ENCODE peak calls at places on chromosomes 2 and 18, in five cellular contexts. O is K562, D is GM12878, Z is A549, S is SK-N-SH. H is an unnamed sample.

GRCh38 chr2:170550501-170550900 is 164.6 kb upstream of the SP5 start:
- DNase-seq in O (no peak), D (no peak), Z (no peak), S (no peak), H (no peak)

GRCh38 chr2:128622371-128622770 is 303.7 kb upstream of the HS6ST1 start:
- DNase-seq in O (no peak), D (no peak), Z (no peak), S (no peak), H (no peak)

GRCh38 chr2:134375935-134376334 is 122.1 kb downstream of the MGAT5 start:
- DNase-seq in O (no peak), D (no peak), Z (no peak), S (peak; percentile 23), H (peak; percentile 75)

GRCh38 chr2:186431306-186431705 is 54.8 kb upstream of the ZC3H15 start:
- DNase-seq in O (no peak), D (no peak), Z (no peak), S (no peak), H (no peak)

GRCh38 chr2:236887519-236887918 is 198.2 kb upstream of the COPS8 start:
- DNase-seq in O (no peak), D (no peak), Z (no peak), S (no peak), H (peak; percentile 28)

GRCh38 chr2:233772583-233772982 is 5.5 kb upstream of the MROH2A start:
- DNase-seq in O (no peak), D (no peak), Z (no peak), S (peak; percentile 32), H (no peak)

GRCh38 chr2:75560022-75560767 is 544 bp downstream of the EVA1A start:
- DNase-seq in O (no peak), D (no peak), Z (peak; percentile 9), S (peak; percentile 44), H (peak; percentile 38)

GRCh38 chr2:68391099-68391498 is 26.0 kb downstream of the PLEK start:
- DNase-seq in O (no peak), D (no peak), Z (no peak), S (no peak), H (no peak)

GRCh38 chr2:111155610-111156009 is 34.9 kb downstream of the BCL2L11 start:
- DNase-seq in O (no peak), D (no peak), Z (no peak), S (no peak), H (peak; percentile 12)

GRCh38 chr2:197309369-197310231 is 980 bp downstream of the ANKRD44 start:
- DNase-seq in O (no peak), D (no peak), Z (no peak), S (peak; percentile 29), H (no peak)

GRCh38 chr2:190986221-190986953 is 27.6 kb downstream of the STAT1 start:
- DNase-seq in O (peak; percentile 18), D (no peak), Z (no peak), S (no peak), H (no peak)

GRCh38 chr2:189163889-189164288 is 15.7 kb downstream of the COL5A2 start:
- DNase-seq in O (no peak), D (no peak), Z (no peak), S (no peak), H (peak; percentile 85)

GRCh38 chr18:75727479-75727878 is 300.0 kb upstream of the SMIM21 start:
- DNase-seq in O (peak; percentile 21), D (no peak), Z (peak; percentile 8), S (peak; percentile 47), H (peak; percentile 30)

GRCh38 chr2:203498161-203498560 is 36.9 kb downstream of the RAPH1 start:
- DNase-seq in O (peak; percentile 5), D (no peak), Z (peak; percentile 47), S (no peak), H (peak; percentile 89)

GRCh38 chr2:86809481-86810121 is 18.9 kb upstream of the CD8A start:
- DNase-seq in O (no peak), D (no peak), Z (no peak), S (no peak), H (no peak)

DNA sequence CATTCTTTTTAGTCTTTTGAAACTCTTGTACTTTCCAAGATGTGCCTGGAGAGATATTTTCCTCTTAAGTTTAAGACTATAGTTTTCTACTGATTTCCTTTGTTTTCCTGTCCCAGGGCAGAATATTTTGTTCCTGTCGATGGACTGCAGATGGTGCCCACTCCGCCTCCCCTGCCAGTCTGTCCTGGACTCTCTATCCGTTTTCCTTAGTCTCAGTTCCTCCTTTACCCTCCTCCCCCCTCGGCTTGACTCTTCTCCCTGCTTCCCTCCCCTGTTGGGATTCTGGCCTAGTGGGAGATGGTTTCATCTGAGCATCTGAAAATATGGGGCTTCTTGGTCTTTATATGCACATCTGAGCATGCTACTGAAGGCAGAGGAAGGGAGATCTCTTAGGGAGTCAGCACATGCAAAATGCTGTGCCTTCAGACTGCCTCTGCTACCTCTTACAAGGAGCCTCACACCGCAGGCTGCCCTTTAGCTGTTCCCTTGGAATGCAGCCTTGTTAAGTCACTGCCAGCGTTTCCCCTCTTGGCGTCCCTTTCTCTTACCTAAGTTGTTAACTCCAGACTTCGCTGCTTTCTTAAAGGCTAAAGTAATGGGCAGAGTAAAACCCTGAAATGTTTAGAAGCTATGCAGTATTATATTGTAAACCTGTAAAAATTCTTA is 49.6 kb downstream of the LDLRAD4 start:
- DNase-seq in O (no peak), D (no peak), Z (no peak), S (no peak), H (peak; percentile 24)
- TF ChIP-seq RCOR1 in O (no peak), D (no peak), Z (no peak), S (no peak), H (no peak)

DNA sequence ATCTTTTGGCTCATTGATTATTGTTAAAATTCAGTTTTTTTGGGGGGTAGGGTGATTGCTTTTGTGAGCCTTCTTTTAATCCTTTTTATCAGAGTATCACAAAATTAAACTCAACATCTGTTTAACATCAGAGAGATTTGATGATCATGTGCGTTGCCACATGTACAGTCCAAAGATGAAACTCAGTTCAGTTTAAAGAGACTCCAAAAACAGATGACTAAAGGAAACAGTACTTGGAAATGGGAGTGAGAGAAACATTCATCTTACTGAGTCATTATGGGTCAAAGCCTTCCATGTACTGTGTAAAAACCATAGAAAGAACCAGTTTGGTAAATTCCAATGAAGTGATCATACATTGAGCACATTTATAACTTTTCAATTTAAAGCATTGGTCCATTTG is 53.0 kb downstream of the LYPD6 start:
- DNase-seq in O (no peak), D (no peak), Z (no peak), S (peak; percentile 10), H (peak; percentile 75)
- TF ChIP-seq RCOR1 in O (no peak), D (no peak), Z (no peak), S (no peak), H (no peak)

GRCh38 chr18:33270297-33270696 is 170.2 kb downstream of the CCDC178 start:
- DNase-seq in O (no peak), D (no peak), Z (no peak), S (no peak), H (no peak)

GRCh38 chr18:33264566-33264965 is 176.0 kb downstream of the CCDC178 start:
- DNase-seq in O (no peak), D (no peak), Z (no peak), S (no peak), H (no peak)

DNA sequence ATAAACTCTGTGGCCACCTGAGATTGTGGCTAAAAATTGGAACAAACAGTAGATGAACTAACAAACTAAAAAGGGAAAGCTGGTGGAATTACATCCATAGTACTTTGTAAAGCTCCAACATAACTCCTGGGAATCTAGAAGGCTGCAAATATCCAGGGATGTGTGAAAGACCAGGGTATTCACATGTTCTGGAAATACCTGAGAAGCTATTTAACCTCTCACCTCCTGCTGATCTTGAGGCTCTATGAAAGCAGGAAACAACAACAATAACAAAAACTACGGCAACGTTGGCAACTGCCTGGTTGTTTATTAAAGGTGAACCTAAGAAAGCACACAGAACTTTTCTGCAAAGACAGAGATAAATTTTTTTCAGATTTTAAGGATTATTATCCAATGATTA is 171.3 kb downstream of the CCDC178 start:
- DNase-seq in O (no peak), D (no peak), Z (no peak), S (no peak), H (no peak)
- TF ChIP-seq RCOR1 in O (no peak), D (no peak), Z (no peak), S (no peak), H (no peak)

GRCh38 chr2:17933251-17933650 is 54.8 kb downstream of the KCNS3 start:
- DNase-seq in O (no peak), D (no peak), Z (no peak), S (no peak), H (peak; percentile 14)
- TF ChIP-seq RCOR1 in O (no peak), D (no peak), Z (no peak), S (no peak), H (no peak)

DNA sequence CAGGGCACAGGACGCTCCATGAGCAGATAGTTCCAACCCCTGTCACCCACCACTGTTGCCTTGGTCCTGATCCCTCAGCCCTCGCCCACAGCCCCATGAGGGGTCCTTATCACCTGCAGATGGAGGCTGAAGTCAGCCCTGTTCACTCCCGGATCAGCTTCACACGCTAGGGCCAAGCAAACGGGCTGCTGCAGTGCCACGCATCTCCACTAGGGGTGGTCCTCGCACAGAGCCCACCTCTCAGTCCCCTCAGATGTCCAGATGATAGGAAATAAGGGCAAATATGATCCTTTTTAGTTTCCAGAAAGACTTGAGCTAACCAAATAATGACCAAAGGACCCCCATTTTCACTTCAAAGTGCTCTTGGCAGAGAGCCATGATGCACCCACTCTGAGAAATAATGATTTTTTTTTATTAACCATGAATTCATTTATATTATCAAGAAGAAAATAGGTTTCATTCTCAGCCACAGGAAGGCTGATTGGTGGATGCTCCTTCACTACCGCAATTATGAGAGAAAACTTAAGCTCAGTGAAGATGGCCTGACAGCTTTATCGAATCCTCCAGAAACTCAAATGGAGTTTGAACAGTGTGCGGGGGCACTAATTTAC is 71.9 kb upstream of the KLHL29 start:
- DNase-seq in O (peak; percentile 75), D (peak; percentile 5), Z (peak; percentile 44), S (peak; percentile 66), H (no peak)
- TF ChIP-seq RCOR1 in O (no peak), D (no peak), Z (no peak), S (no peak), H (no peak)

GRCh38 chr2:182854405-182855105 is 11.9 kb downstream of the FRZB start:
- DNase-seq in O (no peak), D (no peak), Z (no peak), S (no peak), H (peak; percentile 10)
- TF ChIP-seq RCOR1 in O (no peak), D (no peak), Z (no peak), S (no peak), H (no peak)

H was measured in IMR-90.